ENCODE peak calls at places on chromosome 7, in four cellular contexts. W is tibial artery, E is prostate gland, C is neural progenitor cell. Q is an unnamed sample. For H3K9me3, the result is how much of the 10 kb centered on the place peaks cover.

GRCh38 chr7:67551027-67551426 is 554.4 kb downstream of the TYW1 start:
- DNase-seq in W (no peak), E (peak), C (no peak), Q (no peak)

GRCh38 chr7:124155400-124156022 is 122.6 kb upstream of the TMEM229A start:
- DNase-seq in W (no peak), E (no peak), C (peak), Q (no peak)

GRCh38 chr7:52696183-52696582 is 339.2 kb upstream of the POM121L12 start:
- DNase-seq in W (no peak), E (no peak), C (no peak), Q (no peak)

GRCh38 chr7:5553298-5553877 is 129.8 kb upstream of the TNRC18 start:
- DNase-seq in W (no peak), E (no peak), C (no peak), Q (no peak)

GRCh38 chr7:67470256-67470751 is 473.7 kb downstream of the TYW1 start:
- DNase-seq in W (no peak), E (peak), C (peak), Q (no peak)

GRCh38 chr7:27179503-27180430 is 5.3 kb downstream of the HOXA11 start:
- DNase-seq in W (peak), E (peak), C (peak), Q (peak)

GRCh38 chr7:122913608-122914007 is 27.3 kb upstream of the CADPS2 start:
- DNase-seq in W (no peak), E (no peak), C (no peak), Q (no peak)

GRCh38 chr7:142303650-142304049 is 45.8 kb upstream of the PRSS58 start:
- DNase-seq in W (no peak), E (no peak), C (peak), Q (no peak)

GRCh38 chr7:87113077-87113476 is 39.2 kb upstream of the DMTF1 start:
- DNase-seq in W (no peak), E (no peak), C (no peak), Q (no peak)

GRCh38 chr7:156173748-156174353 is 361.6 kb upstream of the SHH start:
- DNase-seq in W (no peak), E (no peak), C (no peak), Q (no peak)

GRCh38 chr7:79452495-79453265 is 787 bp downstream of the MAGI2 start:
- DNase-seq in W (peak), E (peak), C (peak), Q (no peak)

GRCh38 chr7:37833107-37833817 is 15.1 kb upstream of the NME8 start:
- DNase-seq in W (no peak), E (peak), C (peak), Q (no peak)

GRCh38 chr7:77251519-77251819 is 51.9 kb upstream of the FGL2 start:
- DNase-seq in W (no peak), E (no peak), C (no peak), Q (no peak)

GRCh38 chr7:1854521-1855395 is 184.7 kb downstream of the ELFN1 start:
- DNase-seq in W (peak), E (no peak), C (peak), Q (peak)

GRCh38 chr7:66502230-66503035 is 126.2 kb upstream of the KCTD7 start:
- DNase-seq in W (peak), E (no peak), C (no peak), Q (no peak)

GRCh38 chr7:99254390-99254789 is 18.2 kb upstream of the MYH16 start:
- DNase-seq in W (no peak), E (no peak), C (no peak), Q (no peak)

GRCh38 chr7:34851431-34851830 is 185.9 kb downstream of the DPY19L1 start:
- DNase-seq in W (no peak), E (no peak), C (no peak), Q (no peak)

GRCh38 chr7:4133491-4134044 is 548.5 kb upstream of the FOXK1 start:
- DNase-seq in W (peak), E (no peak), C (no peak), Q (no peak)

GRCh38 chr7:85030893-85031292 is 156.0 kb downstream of the SEMA3D start:
- DNase-seq in W (no peak), E (no peak), C (peak), Q (no peak)

GRCh38 chr7:44533301-44534055 is 7.7 kb downstream of the NPC1L1 start:
- DNase-seq in W (peak), E (no peak), C (no peak), Q (no peak)

GRCh38 chr7:93817004-93817403 is 73.5 kb downstream of the TFPI2 start:
- DNase-seq in W (no peak), E (no peak), C (peak), Q (no peak)

GRCh38 chr7:47482013-47482761 is 99.7 kb downstream of the TNS3 start:
- DNase-seq in W (peak), E (no peak), C (no peak), Q (no peak)

GRCh38 chr7:57177856-57178767 is 45.9 kb upstream of the ZNF479 start:
- DNase-seq in W (no peak), E (no peak), C (no peak), Q (no peak)
- H3K9me3 ChIP-seq in W (under half), E (under half), C (under half), Q (under half)

DNA sequence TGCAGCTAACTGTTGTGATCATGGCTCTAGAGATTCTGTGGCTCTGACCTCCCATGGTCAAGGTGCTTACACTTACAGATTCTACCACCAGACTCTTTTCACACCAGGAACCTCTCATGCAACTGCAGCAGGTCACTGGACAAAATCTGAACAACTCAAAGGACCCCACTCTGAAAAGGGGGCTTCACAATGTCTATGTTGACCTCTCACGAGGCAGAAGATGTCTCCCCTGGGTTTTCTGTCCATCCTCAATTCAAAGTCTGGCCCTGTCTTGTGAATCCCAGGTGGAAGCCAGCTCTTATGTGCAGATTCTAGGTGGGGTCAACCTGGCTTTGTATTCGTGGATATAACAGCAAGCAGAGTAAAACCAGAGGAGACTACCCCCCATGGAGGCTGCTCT is 118.6 kb upstream of the ZNF479 start:
- DNase-seq in W (peak), E (no peak), C (no peak), Q (no peak)
- H3K9me3 ChIP-seq in W (under half), E (under half), C (under half), Q (under half)

GRCh38 chr7:157861031-157861491 is 524.3 kb downstream of the DNAJB6 start:
- DNase-seq in W (no peak), E (no peak), C (no peak), Q (no peak)
- H3K9me3 ChIP-seq in W (under half), E (under half), C (under half), Q (under half)

GRCh38 chr7:11083214-11083568 is 109.5 kb downstream of the PHF14 start:
- DNase-seq in W (no peak), E (no peak), C (no peak), Q (no peak)

GRCh38 chr7:11078242-11078834 is 104.7 kb downstream of the PHF14 start:
- DNase-seq in W (no peak), E (no peak), C (no peak), Q (no peak)

GRCh38 chr7:11079907-11080306 is 106.2 kb downstream of the PHF14 start:
- DNase-seq in W (no peak), E (no peak), C (no peak), Q (no peak)

GRCh38 chr7:11082121-11082520 is 108.4 kb downstream of the PHF14 start:
- DNase-seq in W (no peak), E (no peak), C (no peak), Q (no peak)

GRCh38 chr7:11082552-11083213 is 109.0 kb downstream of the PHF14 start:
- DNase-seq in W (no peak), E (no peak), C (peak), Q (no peak)
- H3K9me3 ChIP-seq in W (under half), E (under half), C (under half), Q (under half)

GRCh38 chr7:71509381-71509780 is 377.4 kb downstream of the GALNT17 start:
- DNase-seq in W (no peak), E (no peak), C (no peak), Q (no peak)
- H3K9me3 ChIP-seq in W (under half), E (under half), C (under half), Q (under half)

Q was measured in T-helper 17 cell.